ENCODE peak calls at places on chromosomes 4 and X, in six cellular contexts. H is AG04449, G is esophagus squamous epithelium, S is cortex of kidney, J is astrocyte of the spinal cord, V is naive B cell. B is an unnamed sample.

GRCh38 chr4:24419147-24420034 is 165.0 kb downstream of the DHX15 start:
- DNase-seq in H (no peak), G (no peak), S (no peak), J (peak), V (peak), B (peak)

GRCh38 chrX:21490341-21490740 is 116.1 kb downstream of the CNKSR2 start:
- DNase-seq in H (no peak), G (no peak), S (no peak), J (peak), V (no peak), B (no peak)

GRCh38 chr4:113691676-113692075 is 69.9 kb downstream of the CAMK2D start:
- DNase-seq in H (no peak), G (no peak), S (no peak), J (no peak), V (no peak), B (no peak)

GRCh38 chr4:2971275-2971674 is 7.9 kb downstream of the GRK4 start:
- DNase-seq in H (no peak), G (no peak), S (no peak), J (no peak), V (no peak), B (no peak)

GRCh38 chr4:16083217-16084191 is at the start of gene PROM1:
- DNase-seq in H (no peak), G (no peak), S (no peak), J (no peak), V (peak), B (no peak)

GRCh38 chrX:68018248-68019203 is 414.8 kb downstream of the OPHN1 start:
- DNase-seq in H (no peak), G (no peak), S (no peak), J (peak), V (no peak), B (no peak)

GRCh38 chrX:101195442-101196173 is 24.0 kb upstream of the DRP2 start:
- DNase-seq in H (no peak), G (no peak), S (no peak), J (no peak), V (no peak), B (no peak)

GRCh38 chr4:5686338-5686737 is 22.0 kb downstream of the EVC2 start:
- DNase-seq in H (no peak), G (no peak), S (no peak), J (no peak), V (no peak), B (no peak)

B was measured in germinal center.